ENCODE peak calls at places on chromosomes 1 and 21, in eight cellular contexts. One of them, this sample, is unnamed.

GRCh38 chr1:29426701-29427279 is 190.5 kb downstream of the PTPRU start:
- DNase-seq in cardiac fibroblast: no peak
- DNase-seq in activated CD8-positive, alpha-beta memory T cell treated with anti-CD3 and anti-CD28 coated beads for 1 hour: no peak
- DNase-seq in mucosa of descending colon: no peak
- DNase-seq in uterus: no peak
- DNase-seq in stimulated activated effector memory CD8-positive, alpha-beta T cell treated with anti-CD3 and anti-CD28 coated beads, Interleukin-12 subunit alpha, Interleukin-12 subunit beta, amount 100 ng/mL, for 72 hours: no peak
- DNase-seq in activated T-helper 1 cell treated with anti-CD3 and anti-CD28 coated beads, Interleukin-2, amount 50 U/mL, for 16 hours: no peak
- DNase-seq in HFF-Myc: no peak
- DNase-seq in this sample: no peak

GRCh38 chr1:37890378-37891014 is 31.1 kb upstream of the MTF1 start:
- DNase-seq in uterus: no peak
- DNase-seq in mucosa of descending colon: peak
- DNase-seq in stimulated activated effector memory CD8-positive, alpha-beta T cell treated with anti-CD3 and anti-CD28 coated beads, Interleukin-12 subunit alpha, Interleukin-12 subunit beta, amount 100 ng/mL, for 72 hours: no peak
- DNase-seq in cardiac fibroblast: peak
- DNase-seq in activated CD8-positive, alpha-beta memory T cell treated with anti-CD3 and anti-CD28 coated beads for 1 hour: no peak
- DNase-seq in HFF-Myc: peak
- DNase-seq in activated T-helper 1 cell treated with anti-CD3 and anti-CD28 coated beads, Interleukin-2, amount 50 U/mL, for 16 hours: no peak
- DNase-seq in this sample: peak

GRCh38 chr1:207935166-207935583 is 24.2 kb upstream of the CD34 start:
- DNase-seq in activated T-helper 1 cell treated with anti-CD3 and anti-CD28 coated beads, Interleukin-2, amount 50 U/mL, for 16 hours: no peak
- DNase-seq in cardiac fibroblast: no peak
- DNase-seq in uterus: no peak
- DNase-seq in HFF-Myc: no peak
- DNase-seq in mucosa of descending colon: no peak
- DNase-seq in stimulated activated effector memory CD8-positive, alpha-beta T cell treated with anti-CD3 and anti-CD28 coated beads, Interleukin-12 subunit alpha, Interleukin-12 subunit beta, amount 100 ng/mL, for 72 hours: no peak
- DNase-seq in activated CD8-positive, alpha-beta memory T cell treated with anti-CD3 and anti-CD28 coated beads for 1 hour: no peak
- DNase-seq in this sample: no peak

GRCh38 chr1:40120128-40120527 is 23.1 kb upstream of the PPT1 start:
- DNase-seq in mucosa of descending colon: no peak
- DNase-seq in activated CD8-positive, alpha-beta memory T cell treated with anti-CD3 and anti-CD28 coated beads for 1 hour: no peak
- DNase-seq in activated T-helper 1 cell treated with anti-CD3 and anti-CD28 coated beads, Interleukin-2, amount 50 U/mL, for 16 hours: no peak
- DNase-seq in HFF-Myc: no peak
- DNase-seq in uterus: no peak
- DNase-seq in stimulated activated effector memory CD8-positive, alpha-beta T cell treated with anti-CD3 and anti-CD28 coated beads, Interleukin-12 subunit alpha, Interleukin-12 subunit beta, amount 100 ng/mL, for 72 hours: no peak
- DNase-seq in cardiac fibroblast: no peak
- DNase-seq in this sample: no peak

GRCh38 chr1:48061162-48062136 is 64.3 kb upstream of the TRABD2B start:
- DNase-seq in mucosa of descending colon: peak
- DNase-seq in stimulated activated effector memory CD8-positive, alpha-beta T cell treated with anti-CD3 and anti-CD28 coated beads, Interleukin-12 subunit alpha, Interleukin-12 subunit beta, amount 100 ng/mL, for 72 hours: peak
- DNase-seq in uterus: no peak
- DNase-seq in HFF-Myc: peak
- DNase-seq in activated CD8-positive, alpha-beta memory T cell treated with anti-CD3 and anti-CD28 coated beads for 1 hour: no peak
- DNase-seq in activated T-helper 1 cell treated with anti-CD3 and anti-CD28 coated beads, Interleukin-2, amount 50 U/mL, for 16 hours: no peak
- DNase-seq in cardiac fibroblast: peak
- DNase-seq in this sample: no peak

GRCh38 chr1:51284487-51284954 is 45.8 kb downstream of the TTC39A start:
- DNase-seq in mucosa of descending colon: peak
- DNase-seq in stimulated activated effector memory CD8-positive, alpha-beta T cell treated with anti-CD3 and anti-CD28 coated beads, Interleukin-12 subunit alpha, Interleukin-12 subunit beta, amount 100 ng/mL, for 72 hours: no peak
- DNase-seq in cardiac fibroblast: no peak
- DNase-seq in uterus: no peak
- DNase-seq in HFF-Myc: no peak
- DNase-seq in activated CD8-positive, alpha-beta memory T cell treated with anti-CD3 and anti-CD28 coated beads for 1 hour: no peak
- DNase-seq in activated T-helper 1 cell treated with anti-CD3 and anti-CD28 coated beads, Interleukin-2, amount 50 U/mL, for 16 hours: no peak
- DNase-seq in this sample: no peak

GRCh38 chr1:16075337-16076002 is 2.0 kb upstream of the FAM131C start:
- DNase-seq in stimulated activated effector memory CD8-positive, alpha-beta T cell treated with anti-CD3 and anti-CD28 coated beads, Interleukin-12 subunit alpha, Interleukin-12 subunit beta, amount 100 ng/mL, for 72 hours: no peak
- DNase-seq in cardiac fibroblast: peak
- DNase-seq in activated CD8-positive, alpha-beta memory T cell treated with anti-CD3 and anti-CD28 coated beads for 1 hour: no peak
- DNase-seq in uterus: peak
- DNase-seq in HFF-Myc: no peak
- DNase-seq in mucosa of descending colon: no peak
- DNase-seq in activated T-helper 1 cell treated with anti-CD3 and anti-CD28 coated beads, Interleukin-2, amount 50 U/mL, for 16 hours: no peak
- DNase-seq in this sample: peak

GRCh38 chr1:245953876-245954660 is 553.0 kb downstream of the SMYD3 start:
- DNase-seq in uterus: no peak
- DNase-seq in activated CD8-positive, alpha-beta memory T cell treated with anti-CD3 and anti-CD28 coated beads for 1 hour: no peak
- DNase-seq in mucosa of descending colon: peak
- DNase-seq in cardiac fibroblast: peak
- DNase-seq in stimulated activated effector memory CD8-positive, alpha-beta T cell treated with anti-CD3 and anti-CD28 coated beads, Interleukin-12 subunit alpha, Interleukin-12 subunit beta, amount 100 ng/mL, for 72 hours: peak
- DNase-seq in activated T-helper 1 cell treated with anti-CD3 and anti-CD28 coated beads, Interleukin-2, amount 50 U/mL, for 16 hours: no peak
- DNase-seq in HFF-Myc: no peak
- DNase-seq in this sample: no peak

GRCh38 chr1:158124034-158124433 is 56.7 kb upstream of the CD1D start:
- DNase-seq in mucosa of descending colon: no peak
- DNase-seq in activated T-helper 1 cell treated with anti-CD3 and anti-CD28 coated beads, Interleukin-2, amount 50 U/mL, for 16 hours: no peak
- DNase-seq in uterus: no peak
- DNase-seq in stimulated activated effector memory CD8-positive, alpha-beta T cell treated with anti-CD3 and anti-CD28 coated beads, Interleukin-12 subunit alpha, Interleukin-12 subunit beta, amount 100 ng/mL, for 72 hours: no peak
- DNase-seq in activated CD8-positive, alpha-beta memory T cell treated with anti-CD3 and anti-CD28 coated beads for 1 hour: no peak
- DNase-seq in HFF-Myc: no peak
- DNase-seq in cardiac fibroblast: peak
- DNase-seq in this sample: no peak

GRCh38 chr1:209609403-209610377 is 26.2 kb downstream of the CAMK1G start:
- DNase-seq in cardiac fibroblast: no peak
- DNase-seq in HFF-Myc: no peak
- DNase-seq in activated CD8-positive, alpha-beta memory T cell treated with anti-CD3 and anti-CD28 coated beads for 1 hour: no peak
- DNase-seq in mucosa of descending colon: no peak
- DNase-seq in activated T-helper 1 cell treated with anti-CD3 and anti-CD28 coated beads, Interleukin-2, amount 50 U/mL, for 16 hours: no peak
- DNase-seq in stimulated activated effector memory CD8-positive, alpha-beta T cell treated with anti-CD3 and anti-CD28 coated beads, Interleukin-12 subunit alpha, Interleukin-12 subunit beta, amount 100 ng/mL, for 72 hours: no peak
- DNase-seq in uterus: no peak
- DNase-seq in this sample: no peak

GRCh38 chr1:226695335-226695900 is 43.7 kb downstream of the ITPKB start:
- DNase-seq in activated CD8-positive, alpha-beta memory T cell treated with anti-CD3 and anti-CD28 coated beads for 1 hour: no peak
- DNase-seq in mucosa of descending colon: no peak
- DNase-seq in cardiac fibroblast: no peak
- DNase-seq in uterus: no peak
- DNase-seq in activated T-helper 1 cell treated with anti-CD3 and anti-CD28 coated beads, Interleukin-2, amount 50 U/mL, for 16 hours: no peak
- DNase-seq in stimulated activated effector memory CD8-positive, alpha-beta T cell treated with anti-CD3 and anti-CD28 coated beads, Interleukin-12 subunit alpha, Interleukin-12 subunit beta, amount 100 ng/mL, for 72 hours: no peak
- DNase-seq in HFF-Myc: no peak
- DNase-seq in this sample: no peak

GRCh38 chr1:9260086-9260766 is 25.7 kb downstream of the H6PD start:
- DNase-seq in mucosa of descending colon: no peak
- DNase-seq in HFF-Myc: no peak
- DNase-seq in activated T-helper 1 cell treated with anti-CD3 and anti-CD28 coated beads, Interleukin-2, amount 50 U/mL, for 16 hours: no peak
- DNase-seq in activated CD8-positive, alpha-beta memory T cell treated with anti-CD3 and anti-CD28 coated beads for 1 hour: no peak
- DNase-seq in uterus: no peak
- DNase-seq in cardiac fibroblast: no peak
- DNase-seq in stimulated activated effector memory CD8-positive, alpha-beta T cell treated with anti-CD3 and anti-CD28 coated beads, Interleukin-12 subunit alpha, Interleukin-12 subunit beta, amount 100 ng/mL, for 72 hours: no peak
- DNase-seq in this sample: no peak

GRCh38 chr1:245166471-245166885 is 11.7 kb downstream of the KIF26B start:
- DNase-seq in uterus: no peak
- DNase-seq in stimulated activated effector memory CD8-positive, alpha-beta T cell treated with anti-CD3 and anti-CD28 coated beads, Interleukin-12 subunit alpha, Interleukin-12 subunit beta, amount 100 ng/mL, for 72 hours: no peak
- DNase-seq in activated T-helper 1 cell treated with anti-CD3 and anti-CD28 coated beads, Interleukin-2, amount 50 U/mL, for 16 hours: no peak
- DNase-seq in mucosa of descending colon: no peak
- DNase-seq in activated CD8-positive, alpha-beta memory T cell treated with anti-CD3 and anti-CD28 coated beads for 1 hour: no peak
- DNase-seq in cardiac fibroblast: peak
- DNase-seq in HFF-Myc: no peak
- DNase-seq in this sample: no peak

GRCh38 chr1:145849356-145850165 is 4.1 kb downstream of the NUDT17 start:
- DNase-seq in activated CD8-positive, alpha-beta memory T cell treated with anti-CD3 and anti-CD28 coated beads for 1 hour: no peak
- DNase-seq in HFF-Myc: no peak
- DNase-seq in stimulated activated effector memory CD8-positive, alpha-beta T cell treated with anti-CD3 and anti-CD28 coated beads, Interleukin-12 subunit alpha, Interleukin-12 subunit beta, amount 100 ng/mL, for 72 hours: no peak
- DNase-seq in cardiac fibroblast: peak
- DNase-seq in uterus: no peak
- DNase-seq in activated T-helper 1 cell treated with anti-CD3 and anti-CD28 coated beads, Interleukin-2, amount 50 U/mL, for 16 hours: no peak
- DNase-seq in mucosa of descending colon: no peak
- DNase-seq in this sample: peak

GRCh38 chr1:17648457-17649145 is 106.5 kb upstream of the ACTL8 start:
- DNase-seq in uterus: no peak
- DNase-seq in stimulated activated effector memory CD8-positive, alpha-beta T cell treated with anti-CD3 and anti-CD28 coated beads, Interleukin-12 subunit alpha, Interleukin-12 subunit beta, amount 100 ng/mL, for 72 hours: no peak
- DNase-seq in activated CD8-positive, alpha-beta memory T cell treated with anti-CD3 and anti-CD28 coated beads for 1 hour: no peak
- DNase-seq in HFF-Myc: no peak
- DNase-seq in mucosa of descending colon: no peak
- DNase-seq in cardiac fibroblast: no peak
- DNase-seq in activated T-helper 1 cell treated with anti-CD3 and anti-CD28 coated beads, Interleukin-2, amount 50 U/mL, for 16 hours: no peak
- DNase-seq in this sample: no peak

GRCh38 chr1:12009318-12010001 is 9.8 kb upstream of the MIIP start:
- DNase-seq in uterus: no peak
- DNase-seq in HFF-Myc: no peak
- DNase-seq in stimulated activated effector memory CD8-positive, alpha-beta T cell treated with anti-CD3 and anti-CD28 coated beads, Interleukin-12 subunit alpha, Interleukin-12 subunit beta, amount 100 ng/mL, for 72 hours: no peak
- DNase-seq in mucosa of descending colon: no peak
- DNase-seq in activated CD8-positive, alpha-beta memory T cell treated with anti-CD3 and anti-CD28 coated beads for 1 hour: no peak
- DNase-seq in cardiac fibroblast: no peak
- DNase-seq in activated T-helper 1 cell treated with anti-CD3 and anti-CD28 coated beads, Interleukin-2, amount 50 U/mL, for 16 hours: no peak
- DNase-seq in this sample: no peak

GRCh38 chr1:50666849-50667248 is 243.6 kb upstream of the DMRTA2 start:
- DNase-seq in uterus: no peak
- DNase-seq in stimulated activated effector memory CD8-positive, alpha-beta T cell treated with anti-CD3 and anti-CD28 coated beads, Interleukin-12 subunit alpha, Interleukin-12 subunit beta, amount 100 ng/mL, for 72 hours: no peak
- DNase-seq in activated CD8-positive, alpha-beta memory T cell treated with anti-CD3 and anti-CD28 coated beads for 1 hour: no peak
- DNase-seq in HFF-Myc: no peak
- DNase-seq in mucosa of descending colon: no peak
- DNase-seq in activated T-helper 1 cell treated with anti-CD3 and anti-CD28 coated beads, Interleukin-2, amount 50 U/mL, for 16 hours: no peak
- DNase-seq in cardiac fibroblast: no peak
- DNase-seq in this sample: no peak

GRCh38 chr1:246592695-246593094 is 26.4 kb downstream of the CNST start:
- DNase-seq in cardiac fibroblast: peak
- DNase-seq in uterus: no peak
- DNase-seq in activated CD8-positive, alpha-beta memory T cell treated with anti-CD3 and anti-CD28 coated beads for 1 hour: no peak
- DNase-seq in mucosa of descending colon: no peak
- DNase-seq in HFF-Myc: peak
- DNase-seq in activated T-helper 1 cell treated with anti-CD3 and anti-CD28 coated beads, Interleukin-2, amount 50 U/mL, for 16 hours: no peak
- DNase-seq in stimulated activated effector memory CD8-positive, alpha-beta T cell treated with anti-CD3 and anti-CD28 coated beads, Interleukin-12 subunit alpha, Interleukin-12 subunit beta, amount 100 ng/mL, for 72 hours: no peak
- DNase-seq in this sample: peak

GRCh38 chr1:115164484-115164883 is 75.2 kb upstream of the TSPAN2 start:
- DNase-seq in HFF-Myc: no peak
- DNase-seq in activated T-helper 1 cell treated with anti-CD3 and anti-CD28 coated beads, Interleukin-2, amount 50 U/mL, for 16 hours: no peak
- DNase-seq in activated CD8-positive, alpha-beta memory T cell treated with anti-CD3 and anti-CD28 coated beads for 1 hour: no peak
- DNase-seq in mucosa of descending colon: no peak
- DNase-seq in stimulated activated effector memory CD8-positive, alpha-beta T cell treated with anti-CD3 and anti-CD28 coated beads, Interleukin-12 subunit alpha, Interleukin-12 subunit beta, amount 100 ng/mL, for 72 hours: no peak
- DNase-seq in uterus: no peak
- DNase-seq in cardiac fibroblast: peak
- DNase-seq in this sample: peak

GRCh38 chr21:41518757-41519156 is 10.8 kb upstream of the TMPRSS2 start:
- DNase-seq in mucosa of descending colon: no peak
- DNase-seq in activated CD8-positive, alpha-beta memory T cell treated with anti-CD3 and anti-CD28 coated beads for 1 hour: no peak
- DNase-seq in activated T-helper 1 cell treated with anti-CD3 and anti-CD28 coated beads, Interleukin-2, amount 50 U/mL, for 16 hours: no peak
- DNase-seq in stimulated activated effector memory CD8-positive, alpha-beta T cell treated with anti-CD3 and anti-CD28 coated beads, Interleukin-12 subunit alpha, Interleukin-12 subunit beta, amount 100 ng/mL, for 72 hours: no peak
- DNase-seq in HFF-Myc: no peak
- DNase-seq in cardiac fibroblast: no peak
- DNase-seq in uterus: no peak
- DNase-seq in this sample: no peak

GRCh38 chr21:33384851-33385331 is 18.3 kb upstream of the IFNGR2 start:
- DNase-seq in HFF-Myc: no peak
- DNase-seq in uterus: no peak
- DNase-seq in cardiac fibroblast: no peak
- DNase-seq in activated T-helper 1 cell treated with anti-CD3 and anti-CD28 coated beads, Interleukin-2, amount 50 U/mL, for 16 hours: no peak
- DNase-seq in activated CD8-positive, alpha-beta memory T cell treated with anti-CD3 and anti-CD28 coated beads for 1 hour: no peak
- DNase-seq in stimulated activated effector memory CD8-positive, alpha-beta T cell treated with anti-CD3 and anti-CD28 coated beads, Interleukin-12 subunit alpha, Interleukin-12 subunit beta, amount 100 ng/mL, for 72 hours: peak
- DNase-seq in mucosa of descending colon: no peak
- DNase-seq in this sample: no peak

GRCh38 chr1:193070942-193071341 is 11.5 kb downstream of the RO60 start:
- DNase-seq in activated CD8-positive, alpha-beta memory T cell treated with anti-CD3 and anti-CD28 coated beads for 1 hour: no peak
- DNase-seq in activated T-helper 1 cell treated with anti-CD3 and anti-CD28 coated beads, Interleukin-2, amount 50 U/mL, for 16 hours: no peak
- DNase-seq in HFF-Myc: no peak
- DNase-seq in mucosa of descending colon: no peak
- DNase-seq in uterus: no peak
- DNase-seq in cardiac fibroblast: no peak
- DNase-seq in stimulated activated effector memory CD8-positive, alpha-beta T cell treated with anti-CD3 and anti-CD28 coated beads, Interleukin-12 subunit alpha, Interleukin-12 subunit beta, amount 100 ng/mL, for 72 hours: no peak
- DNase-seq in this sample: no peak

This sample was measured in HCEC 1CT.